ENCODE peak calls at places on chromosomes 2 and 18, in four cellular contexts. M, E, S and C are unnamed samples.
A peak's percentile ranks its signal among the peaks of the same experiment; 100 is the strongest.

GRCh38 chr2:215022418-215022817 is 116.0 kb downstream of the ABCA12 start:
- DNase-seq in M (no peak), S (peak; percentile 5), E (no peak), C (peak; percentile 7)

GRCh38 chr2:238922435-238922834 is 74.5 kb downstream of the TWIST2 start:
- DNase-seq in S (no peak), M (no peak), E (no peak), C (no peak)

GRCh38 chr2:175932675-175933074 is 69.4 kb downstream of the LNPK start:
- DNase-seq in S (no peak), E (no peak), M (no peak), C (no peak)

GRCh38 chr2:186950694-186951093 is 101.7 kb upstream of the ZSWIM2 start:
- DNase-seq in E (no peak), M (no peak), S (no peak), C (no peak)

GRCh38 chr2:48844418-48845155 is 89.1 kb upstream of the LHCGR start:
- DNase-seq in E (no peak), S (no peak), M (no peak), C (no peak)

GRCh38 chr2:26590960-26591618 is 50.1 kb downstream of the CIB4 start:
- DNase-seq in M (no peak), E (no peak), S (no peak), C (no peak)

GRCh38 chr2:232900811-232901701 is 31.0 kb downstream of the SNORC start:
- DNase-seq in M (no peak), E (no peak), S (no peak), C (no peak)

GRCh38 chr2:238761802-238762373 is 86.0 kb upstream of the TWIST2 start:
- DNase-seq in E (no peak), M (no peak), S (no peak), C (peak; percentile 29)

GRCh38 chr2:88038263-88039105 is 17.1 kb downstream of the KRCC1 start:
- DNase-seq in S (no peak), M (no peak), E (no peak), C (no peak)

GRCh38 chr2:72984172-72984671 is 66.9 kb downstream of the EMX1 start:
- DNase-seq in S (peak; percentile 84), E (peak; percentile 71), M (no peak), C (no peak)

GRCh38 chr2:101828267-101829017 is 130.9 kb downstream of the MAP4K4 start:
- DNase-seq in S (no peak), E (no peak), M (no peak), C (no peak)

GRCh38 chr2:182088681-182089333 is 103.2 kb downstream of the PPP1R1C start:
- DNase-seq in M (no peak), S (no peak), E (no peak), C (no peak)

GRCh38 chr2:223086360-223086981 is 34.5 kb downstream of the KCNE4 start:
- DNase-seq in S (no peak), E (no peak), M (no peak), C (no peak)

GRCh38 chr2:174485763-174486613 is 841 bp downstream of the GPR155 start:
- DNase-seq in M (peak; percentile 31), E (peak; percentile 16), S (peak; percentile 46), C (peak; percentile 17)

GRCh38 chr2:161146996-161147395 is 13.2 kb upstream of the TANK start:
- DNase-seq in E (peak; percentile 22), S (no peak), M (no peak), C (no peak)

GRCh38 chr2:233706720-233707119 is 6.0 kb upstream of the UGT1A5 start:
- DNase-seq in E (no peak), S (no peak), M (no peak), C (peak; percentile 69)

GRCh38 chr2:1736045-1736444 is 8.3 kb downstream of the PXDN start:
- DNase-seq in M (no peak), E (no peak), S (no peak), C (no peak)

DNA sequence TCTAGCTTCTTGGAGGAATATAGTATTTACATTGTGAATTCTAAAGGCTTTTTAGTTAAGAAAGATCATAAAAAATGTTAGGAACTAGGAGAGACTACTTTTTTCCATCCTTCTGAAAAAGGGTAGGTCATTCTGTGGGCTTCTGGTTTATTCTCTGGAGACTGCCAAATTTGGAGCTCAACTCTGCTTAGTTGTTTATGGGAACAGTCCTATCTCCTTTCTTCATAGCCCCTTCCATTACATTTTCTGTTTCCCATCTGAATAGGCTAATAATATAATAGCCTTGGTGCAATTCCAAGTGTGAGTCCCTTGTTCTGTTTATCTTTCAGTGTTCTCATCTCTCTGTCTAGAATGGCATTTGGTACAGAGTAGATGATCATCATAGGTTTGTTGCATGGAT is 15.6 kb downstream of the LAMA3 start:
- DNase-seq in M (no peak), S (no peak), E (no peak), C (no peak)
- H3K4me3 ChIP-seq in M (no peak overlapping the region), S (no peak overlapping the region), E (no peak overlapping the region), C (no peak overlapping the region)

GRCh38 chr2:36882532-36882931 is 83.8 kb downstream of the STRN start:
- DNase-seq in M (no peak), E (no peak), S (no peak), C (no peak)

GRCh38 chr2:36881816-36882215 is 84.5 kb downstream of the STRN start:
- DNase-seq in S (no peak), M (no peak), E (no peak), C (no peak)

GRCh38 chr2:36878429-36878828 is 87.9 kb downstream of the STRN start:
- DNase-seq in E (no peak), S (no peak), M (no peak), C (no peak)
- H3K36me3 ChIP-seq in E (peaks cover 93% of the 10 kb centered on the region), S (peaks cover 40% of the 10 kb centered on the region), M (peaks cover 21% of the 10 kb centered on the region), C (peaks cover 27% of the 10 kb centered on the region)

GRCh38 chr2:129876576-129876975 is 102.9 kb upstream of the RAB6C start:
- DNase-seq in M (no peak), S (no peak), E (no peak), C (no peak)
- H3K4me3 ChIP-seq in M (peak overlapping the region; percentile 87), S (peak overlapping the region; percentile 55), E (peak overlapping the region; percentile 76), C (peak overlapping the region; percentile 84)

GRCh38 chr2:190339394-190339793 is 4.0 kb upstream of the INPP1 start:
- DNase-seq in S (no peak), M (no peak), E (no peak), C (no peak)
- H3K36me3 ChIP-seq in S (no peaks in the 10 kb centered on the region), M (no peaks in the 10 kb centered on the region), E (no peaks in the 10 kb centered on the region), C (no peaks in the 10 kb centered on the region)